ENCODE peak calls at places on chromosomes 2 and 18, in four cellular contexts. N is stimulated activated CD8-positive, alpha-beta memory T cell treated with anti-CD3 and anti-CD28 coated beads, Interleukin-7, amount 100 ng/mL, for 24 hours; H is DMS53; T is IMR-90. O is an unnamed sample.

GRCh38 chr2:35501076-35501475 is 854.5 kb upstream of the CRIM1 start:
- DNase-seq in N (no peak), T (no peak), H (no peak), O (no peak)

GRCh38 chr2:72605836-72606442 is 219.9 kb downstream of the EXOC6B start:
- DNase-seq in H (peak), T (peak), N (no peak), O (peak)

GRCh38 chr2:47065771-47066380 is 89.2 kb downstream of the STPG4 start:
- DNase-seq in N (no peak), H (no peak), T (peak), O (no peak)

GRCh38 chr2:47767880-47768609 is 14.9 kb upstream of the MSH6 start:
- DNase-seq in N (peak), H (peak), T (peak), O (peak)

GRCh38 chr2:207632575-207633492 is 7.6 kb upstream of the METTL21A start:
- DNase-seq in N (no peak), H (no peak), T (peak), O (no peak)

GRCh38 chr2:209463226-209463625 is 39.4 kb downstream of the MAP2 start:
- DNase-seq in N (no peak), H (peak), T (no peak), O (peak)

GRCh38 chr18:36366994-36367839 is 69.7 kb downstream of the FHOD3 start:
- DNase-seq in T (no peak), H (no peak), N (no peak), O (peak)

GRCh38 chr18:73774836-73775509 is 372.7 kb downstream of the FBXO15 start:
- DNase-seq in N (no peak), T (no peak), H (peak), O (peak)

GRCh38 chr18:79496978-79497637 is 101.4 kb downstream of the NFATC1 start:
- DNase-seq in H (no peak), N (no peak), T (peak), O (peak)

GRCh38 chr2:99404800-99405669 is 67.8 kb downstream of the EIF5B start:
- DNase-seq in T (no peak), N (no peak), H (no peak), O (no peak)

GRCh38 chr2:100563407-100564247 is 834 bp downstream of the PDCL3 start:
- DNase-seq in H (peak), T (no peak), N (no peak), O (peak)

O was measured in NCI-H69.